ENCODE peak calls at places on chromosomes 13 and 19, in four cellular contexts. J is sigmoid colon, H is spleen, S is HCT116. R is an unnamed sample.

GRCh38 chr19:51059715-51060114 is 5.2 kb downstream of the KLK13 start:
- DNase-seq in S (no peak), J (no peak), H (no peak), R (no peak)

GRCh38 chr13:37412271-37412683 is 186.3 kb downstream of the POSTN start:
- DNase-seq in H (no peak), S (no peak), J (no peak), R (no peak)

GRCh38 chr19:19552811-19553210 is 14.7 kb downstream of the CILP2 start:
- DNase-seq in H (no peak), J (no peak), S (no peak), R (no peak)

GRCh38 chr19:35264281-35265125 is 4.3 kb upstream of the USF2 start:
- DNase-seq in H (peak; percentile 53), J (peak; percentile 46), S (no peak), R (peak; percentile 14)

GRCh38 chr13:61695147-61695546 is 279.5 kb upstream of the PCDH20 start:
- DNase-seq in S (peak; percentile 4), J (no peak), H (no peak), R (no peak)

GRCh38 chr19:38394488-38394887 is 6.0 kb downstream of the SPRED3 start:
- DNase-seq in J (no peak), S (no peak), H (peak; percentile 83), R (no peak)

GRCh38 chr19:29290853-29291252 is 77.9 kb upstream of the UQCRFS1 start:
- DNase-seq in J (no peak), H (no peak), S (no peak), R (no peak)

GRCh38 chr13:36814465-36814864 is 4.6 kb upstream of the RFXAP start:
- DNase-seq in H (no peak), S (no peak), J (no peak), R (no peak)

GRCh38 chr13:41709511-41709910 is 251.4 kb downstream of the VWA8 start:
- DNase-seq in S (no peak), H (no peak), J (no peak), R (no peak)

GRCh38 chr13:33228645-33229445 is 56.7 kb downstream of the STARD13 start:
- DNase-seq in J (no peak), H (no peak), S (peak; percentile 26), R (no peak)

GRCh38 chr13:51737609-51738008 is 66.4 kb downstream of the DHRS12 start:
- DNase-seq in H (no peak), S (no peak), J (no peak), R (no peak)
- TF ChIP-seq POLR2AphosphoS5 in H (no peak), S (no peak), J (no peak), R (no peak)

GRCh38 chr19:41320185-41320518 is 10.2 kb downstream of the CCDC97 start:
- DNase-seq in H (no peak), J (no peak), S (no peak), R (no peak)
- TF ChIP-seq POLR2AphosphoS5 in H (no peak), J (no peak), S (no peak), R (no peak)

DNA sequence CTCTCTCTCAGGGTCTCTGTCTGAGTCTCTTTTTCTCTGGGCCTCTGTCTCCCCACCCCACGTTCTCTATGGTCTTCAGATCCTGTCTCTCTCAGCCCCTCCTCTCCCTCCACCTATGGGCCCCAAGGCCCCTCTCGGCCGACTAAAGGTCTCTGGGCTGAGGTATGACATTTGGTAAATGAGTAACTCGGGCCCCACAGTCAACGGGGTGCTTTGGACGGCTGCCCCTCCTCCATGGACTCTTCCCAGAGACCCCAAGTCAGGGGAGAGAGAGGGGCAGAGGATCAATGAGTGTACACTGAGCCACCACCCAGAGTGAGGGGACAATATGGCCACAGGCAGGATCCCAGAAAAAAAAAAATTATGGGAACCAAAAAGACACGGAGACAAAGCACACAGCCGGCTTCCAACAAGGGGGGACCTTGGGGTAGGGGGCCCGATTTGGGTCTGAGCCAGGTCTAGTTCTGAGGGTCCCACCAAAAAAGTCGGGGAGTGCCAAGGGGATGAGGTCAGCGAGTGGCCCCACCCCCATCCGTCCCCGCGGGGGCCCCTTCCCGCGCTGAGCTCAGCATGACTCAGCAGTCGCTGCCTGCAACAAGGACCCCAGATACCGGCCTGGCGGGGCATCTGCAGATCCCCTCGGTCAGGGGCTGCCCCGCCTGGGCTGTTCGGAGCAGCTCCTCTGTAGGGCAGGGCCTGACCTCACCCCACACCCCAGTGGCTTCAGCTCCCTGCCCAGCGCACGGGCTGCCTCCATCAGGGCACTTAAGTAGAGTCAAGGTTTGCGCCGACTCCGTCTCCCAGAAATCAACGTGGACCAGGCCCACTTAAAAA is 1.5 kb upstream of the FTL start:
- DNase-seq in J (peak; percentile 95), H (peak; percentile 95), S (no peak), R (peak; percentile 60)
- TF ChIP-seq POLR2AphosphoS5 in J (peak; percentile 89), H (peak; percentile 86), S (peak; percentile 59), R (peak; percentile 48)

GRCh38 chr13:98647121-98647520 is 70.2 kb upstream of the STK24 start:
- DNase-seq in S (no peak), H (no peak), J (no peak), R (no peak)
- TF ChIP-seq POLR2AphosphoS5 in S (no peak), H (no peak), J (no peak), R (no peak)

R was measured in breast epithelium.